ENCODE peak calls at places on chromosomes 2 and 18, in nine cellular contexts. O is foreskin fibroblast, G is neural crest cell, I is GM20000, S is dorsolateral prefrontal cortex, M is astrocyte of the spinal cord, J is H1, R is right atrium auricular region, Y is OCI-LY7. D is an unnamed sample.

GRCh38 chr2:3493610-3493997 is 25.7 kb downstream of the ADI1 start:
- DNase-seq in O (peak), G (no peak), I (no peak), S (no peak), M (peak), J (peak), R (peak), Y (no peak), D (no peak)

GRCh38 chr18:2406544-2406943 is 164.8 kb downstream of the METTL4 start:
- DNase-seq in O (peak), G (no peak), I (no peak), S (no peak), M (peak), J (no peak), R (no peak), Y (no peak), D (no peak)

GRCh38 chr2:201049455-201049854 is 22.0 kb downstream of the HYCC2 start:
- DNase-seq in O (no peak), G (no peak), I (no peak), S (no peak), M (no peak), J (no peak), R (no peak), Y (no peak), D (no peak)

GRCh38 chr2:55133467-55134315 is 83.4 kb upstream of the RTN4 start:
- DNase-seq in O (peak), G (no peak), I (peak), S (no peak), M (peak), J (peak), R (peak), Y (no peak), D (no peak)

GRCh38 chr2:10970666-10971065 is 58.9 kb downstream of the KCNF1 start:
- DNase-seq in O (no peak), G (no peak), I (no peak), S (no peak), M (no peak), J (no peak), R (no peak), Y (no peak), D (no peak)

GRCh38 chr2:29053680-29054400 is 20.5 kb downstream of the PCARE start:
- DNase-seq in O (no peak), G (no peak), I (no peak), S (no peak), M (no peak), J (no peak), R (no peak), Y (no peak), D (no peak)

GRCh38 chr2:217573565-217573964 is 429.2 kb downstream of the TNS1 start:
- DNase-seq in O (no peak), G (no peak), I (no peak), S (no peak), M (peak), J (no peak), R (no peak), Y (no peak), D (no peak)

GRCh38 chr18:60982958-60983357 is 350.3 kb upstream of the CDH20 start:
- DNase-seq in O (no peak), G (no peak), I (no peak), S (no peak), M (no peak), J (no peak), R (no peak), Y (no peak), D (no peak)

GRCh38 chr2:8202139-8202538 is 479.7 kb upstream of the ID2 start:
- DNase-seq in O (no peak), G (no peak), I (peak), S (no peak), M (no peak), J (no peak), R (no peak), Y (peak), D (no peak)

GRCh38 chr2:71500426-71501079 is 47.2 kb downstream of the DYSF start:
- DNase-seq in O (no peak), G (no peak), I (no peak), S (no peak), M (no peak), J (no peak), R (no peak), Y (no peak), D (no peak)

GRCh38 chr2:96537066-96537733 is 648 bp downstream of the ARID5A start:
- DNase-seq in O (peak), G (peak), I (peak), S (peak), M (peak), J (no peak), R (peak), Y (peak), D (peak)

GRCh38 chr2:109554758-109555157 is 59.0 kb downstream of the SEPTIN10 start:
- DNase-seq in O (no peak), G (no peak), I (no peak), S (no peak), M (no peak), J (no peak), R (no peak), Y (no peak), D (no peak)

GRCh38 chr2:164710252-164710633 is 89.0 kb upstream of the GRB14 start:
- DNase-seq in O (peak), G (no peak), I (no peak), S (no peak), M (peak), J (no peak), R (no peak), Y (no peak), D (no peak)

GRCh38 chr2:231161252-231162035 is 36.6 kb upstream of the HTR2B start:
- DNase-seq in O (no peak), G (no peak), I (no peak), S (no peak), M (no peak), J (no peak), R (no peak), Y (no peak), D (no peak)

GRCh38 chr2:226985227-226985946 is 149.5 kb downstream of the RHBDD1 start:
- DNase-seq in O (peak), G (peak), I (peak), S (peak), M (peak), J (no peak), R (no peak), Y (peak), D (no peak)

GRCh38 chr18:46468431-46469180 is 188.4 kb downstream of the LOXHD1 start:
- DNase-seq in O (no peak), G (no peak), I (no peak), S (no peak), M (no peak), J (no peak), R (no peak), Y (no peak), D (no peak)

GRCh38 chr2:201831469-201831868 is 25.1 kb downstream of the CDK15 start:
- DNase-seq in O (no peak), G (no peak), I (no peak), S (no peak), M (peak), J (no peak), R (no peak), Y (no peak), D (no peak)

GRCh38 chr2:12700989-12701388 is 15.7 kb upstream of the TRIB2 start:
- DNase-seq in O (no peak), G (no peak), I (no peak), S (no peak), M (no peak), J (no peak), R (no peak), Y (no peak), D (no peak)

GRCh38 chr2:23600336-23600735 is 215.4 kb downstream of the KLHL29 start:
- DNase-seq in O (no peak), G (no peak), I (no peak), S (no peak), M (no peak), J (no peak), R (no peak), Y (no peak), D (no peak)

GRCh38 chr2:62577994-62578836 is 72.2 kb upstream of the TMEM17 start:
- DNase-seq in O (peak), G (no peak), I (no peak), S (no peak), M (peak), J (no peak), R (no peak), Y (no peak), D (no peak)

GRCh38 chr2:166031054-166031453 is 77.5 kb upstream of the TTC21B start:
- DNase-seq in O (no peak), G (no peak), I (no peak), S (no peak), M (peak), J (no peak), R (no peak), Y (no peak), D (no peak)

GRCh38 chr2:231297108-231297908 is 98.2 kb upstream of the B3GNT7 start:
- DNase-seq in O (peak), G (peak), I (peak), S (peak), M (peak), J (peak), R (no peak), Y (peak), D (peak)

GRCh38 chr2:24404582-24404981 is 44.2 kb upstream of the ITSN2 start:
- DNase-seq in O (peak), G (no peak), I (no peak), S (no peak), M (peak), J (no peak), R (no peak), Y (no peak), D (no peak)

GRCh38 chr2:102166189-102166845 is 20.5 kb upstream of the IL1RL2 start:
- DNase-seq in O (peak), G (no peak), I (no peak), S (no peak), M (peak), J (no peak), R (no peak), Y (no peak), D (no peak)

GRCh38 chr2:109318150-109318948 is 189.3 kb downstream of the SH3RF3 start:
- DNase-seq in O (peak), G (no peak), I (no peak), S (peak), M (peak), J (no peak), R (peak), Y (no peak), D (no peak)

GRCh38 chr2:170162261-170162612 is 15.7 kb upstream of the MYO3B start:
- DNase-seq in O (no peak), G (no peak), I (no peak), S (no peak), M (peak), J (no peak), R (no peak), Y (no peak), D (no peak)

GRCh38 chr2:187542123-187542522 is 12.1 kb downstream of the TFPI start:
- DNase-seq in O (no peak), G (no peak), I (no peak), S (no peak), M (no peak), J (no peak), R (no peak), Y (no peak), D (no peak)

GRCh38 chr2:127080226-127080940 is 26.6 kb downstream of the BIN1 start:
- DNase-seq in O (no peak), G (no peak), I (no peak), S (no peak), M (no peak), J (no peak), R (no peak), Y (no peak), D (no peak)

GRCh38 chr2:52335727-52336126 is 1303.8 kb upstream of the NRXN1 start:
- DNase-seq in O (no peak), G (no peak), I (no peak), S (no peak), M (no peak), J (no peak), R (no peak), Y (no peak), D (no peak)

GRCh38 chr18:65403534-65403933 is 347.3 kb upstream of the CDH7 start:
- DNase-seq in O (no peak), G (no peak), I (no peak), S (no peak), M (no peak), J (no peak), R (no peak), Y (no peak), D (no peak)

GRCh38 chr2:101873543-101873942 is 118.2 kb upstream of the IL1R2 start:
- DNase-seq in O (no peak), G (no peak), I (peak), S (no peak), M (no peak), J (no peak), R (no peak), Y (peak), D (no peak)

GRCh38 chr2:37617119-37617892 is 54.1 kb downstream of the CDC42EP3 start:
- DNase-seq in O (no peak), G (no peak), I (no peak), S (no peak), M (no peak), J (no peak), R (no peak), Y (no peak), D (no peak)

GRCh38 chr2:174546519-174547506 is 50.8 kb downstream of the WIPF1 start:
- DNase-seq in O (peak), G (no peak), I (peak), S (peak), M (peak), J (peak), R (no peak), Y (peak), D (no peak)

GRCh38 chr18:60809937-60810336 is 437.4 kb upstream of the MC4R start:
- DNase-seq in O (no peak), G (no peak), I (no peak), S (no peak), M (no peak), J (no peak), R (no peak), Y (no peak), D (no peak)

DNA sequence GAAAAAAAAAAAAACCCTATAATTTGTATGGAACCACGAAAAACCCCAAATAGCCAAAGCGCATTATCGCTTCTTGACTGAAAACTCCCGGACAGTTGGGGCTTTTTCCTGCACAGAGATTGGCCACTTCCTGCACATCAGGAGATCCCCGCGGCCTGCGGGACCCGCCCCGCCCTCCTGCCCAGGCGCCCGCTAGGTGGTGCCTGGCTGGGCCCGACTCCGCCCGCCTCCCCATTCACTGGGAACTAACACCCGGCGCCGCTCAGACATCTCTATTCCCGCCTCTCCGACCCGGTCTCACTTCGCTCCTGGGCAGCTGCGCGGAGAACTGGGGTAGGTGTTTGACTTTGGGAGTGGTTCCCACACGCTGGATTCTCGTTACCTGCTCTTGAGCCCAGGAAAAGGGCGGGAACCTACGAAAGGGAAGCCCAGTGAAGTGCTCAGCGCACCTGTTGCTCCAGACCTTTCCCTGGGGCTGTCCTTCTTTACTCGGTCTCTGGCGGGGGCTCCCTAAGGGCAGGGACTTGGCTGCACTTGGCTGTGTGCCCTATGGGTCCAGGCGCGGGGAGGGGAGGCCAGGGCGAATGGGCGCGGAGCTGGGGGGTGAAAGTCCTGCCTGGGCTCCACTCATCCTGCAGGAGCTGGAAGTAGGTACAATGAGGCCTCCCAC is at the start of gene HMSD:
- DNase-seq in O (no peak), G (peak), I (peak), S (peak), M (peak), J (peak), R (no peak), Y (no peak), D (peak)
- TF ChIP-seq CTCF in O (peak), G (peak), I (peak), S (peak), M (peak), J (no peak), R (peak), Y (no peak), D (no peak)

GRCh38 chr2:203396667-203397066 is 68.5 kb downstream of the ABI2 start:
- DNase-seq in O (no peak), G (no peak), I (no peak), S (no peak), M (no peak), J (peak), R (no peak), Y (no peak), D (no peak)

GRCh38 chr2:203395858-203396257 is 67.7 kb downstream of the ABI2 start:
- DNase-seq in O (no peak), G (no peak), I (no peak), S (no peak), M (no peak), J (no peak), R (no peak), Y (no peak), D (no peak)

GRCh38 chr2:203399031-203399430 is 70.8 kb downstream of the ABI2 start:
- DNase-seq in O (peak), G (no peak), I (no peak), S (no peak), M (no peak), J (no peak), R (no peak), Y (no peak), D (no peak)

GRCh38 chr2:203394519-203395227 is 66.5 kb downstream of the ABI2 start:
- DNase-seq in O (no peak), G (no peak), I (no peak), S (no peak), M (no peak), J (no peak), R (no peak), Y (no peak), D (no peak)
- TF ChIP-seq CTCF in O (no peak), G (peak), I (no peak), S (peak), M (no peak), J (peak), R (no peak), Y (peak), D (no peak)

GRCh38 chr2:1887915-1888314 is 143.6 kb upstream of the PXDN start:
- DNase-seq in O (no peak), G (no peak), I (no peak), S (no peak), M (no peak), J (no peak), R (no peak), Y (no peak), D (no peak)
- TF ChIP-seq CTCF in O (no peak), G (peak), I (no peak), S (no peak), M (peak), J (no peak), R (no peak), Y (peak), D (no peak)

DNA sequence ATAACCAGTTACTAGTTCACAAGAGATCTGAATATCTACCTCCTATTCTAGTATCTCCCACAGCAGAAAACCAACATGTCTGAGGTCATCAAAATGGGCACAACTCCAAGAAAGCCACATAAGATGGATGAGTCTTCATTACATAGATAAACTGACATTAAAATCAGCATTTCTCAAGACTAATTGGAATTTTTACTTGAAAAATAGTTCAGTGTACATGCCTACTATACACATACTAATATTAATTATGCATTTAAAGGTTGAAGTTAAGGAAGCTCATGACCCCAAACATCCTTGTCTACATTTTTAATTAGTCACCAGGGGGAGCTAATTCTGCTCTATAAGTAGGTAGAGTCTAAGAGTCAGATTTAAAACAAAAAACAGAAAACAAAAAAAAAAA is 41.9 kb downstream of the ZNF521 start:
- DNase-seq in O (peak), G (no peak), I (no peak), S (no peak), M (peak), J (no peak), R (no peak), Y (peak), D (no peak)
- TF ChIP-seq CTCF in O (no peak), G (no peak), I (no peak), S (no peak), M (peak), J (no peak), R (no peak), Y (peak), D (no peak)

DNA sequence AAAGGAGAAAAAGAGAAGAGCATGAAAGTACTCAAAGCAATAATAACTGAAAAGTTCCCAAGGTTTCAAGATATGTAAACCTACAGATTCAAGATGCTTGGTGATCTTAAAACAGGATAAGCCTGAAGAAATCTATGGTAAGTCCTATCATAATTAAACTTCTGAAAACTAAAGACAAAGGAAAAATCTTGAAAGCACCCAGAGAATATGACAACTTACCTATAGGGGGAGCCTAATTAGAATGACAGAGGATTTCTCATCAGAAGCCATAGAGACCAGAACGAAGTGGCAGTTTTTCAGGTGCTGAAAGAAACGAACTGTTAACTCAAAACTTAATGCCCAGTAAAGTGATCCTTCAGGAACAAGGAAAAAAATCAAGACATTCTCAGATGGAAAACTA is 59.7 kb downstream of the XDH start:
- DNase-seq in O (no peak), G (no peak), I (no peak), S (no peak), M (peak), J (no peak), R (no peak), Y (peak), D (no peak)
- TF ChIP-seq CTCF in O (peak), G (peak), I (no peak), S (no peak), M (peak), J (no peak), R (no peak), Y (peak), D (no peak)

GRCh38 chr18:69916412-69916811 is 31.3 kb downstream of the CD226 start:
- DNase-seq in O (no peak), G (no peak), I (no peak), S (no peak), M (no peak), J (no peak), R (no peak), Y (no peak), D (no peak)
- TF ChIP-seq CTCF in O (no peak), G (no peak), I (no peak), S (no peak), M (no peak), J (no peak), R (no peak), Y (no peak), D (no peak)

GRCh38 chr18:36129300-36130038 is at the start of the genes ELP2 and SLC39A6:
- DNase-seq in O (peak), G (peak), I (peak), S (peak), M (peak), J (peak), R (peak), Y (peak), D (peak)
- TF ChIP-seq CTCF in O (no peak), G (no peak), I (no peak), S (peak), M (no peak), J (no peak), R (no peak), Y (no peak), D (no peak)

DNA sequence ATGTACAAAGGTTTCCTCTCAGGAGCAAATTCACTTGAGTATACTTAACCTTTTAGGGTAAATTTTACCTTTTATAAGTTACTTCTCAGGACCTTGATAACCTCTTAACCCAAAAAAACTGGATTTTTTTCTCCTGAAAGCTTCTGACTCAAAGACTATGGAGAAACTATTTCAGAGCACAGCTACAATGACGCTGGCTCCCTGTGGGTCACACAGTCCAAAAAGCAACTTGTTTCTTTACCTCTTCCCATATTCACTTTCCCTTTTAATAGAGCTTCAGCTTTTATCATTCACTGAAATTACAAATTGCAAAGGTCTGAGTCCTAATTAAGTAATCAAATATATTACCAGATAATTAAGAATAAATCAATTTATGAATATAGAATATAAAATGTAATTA is 32.4 kb downstream of the GTF3C3 start:
- DNase-seq in O (no peak), G (no peak), I (no peak), S (no peak), M (no peak), J (no peak), R (no peak), Y (no peak), D (no peak)
- TF ChIP-seq CTCF in O (no peak), G (no peak), I (no peak), S (no peak), M (no peak), J (no peak), R (no peak), Y (no peak), D (no peak)